ENCODE peak calls at places on chromosomes 7 and 10, in nine cellular contexts. J is psoas muscle, O is cardiac fibroblast, F is GM06990, V is brain microvascular endothelial cell, Y is BJ, N is fibroblast of villous mesenchyme, X is HL-60, M is suprapubic skin. P is an unnamed sample.
A peak's percentile ranks its signal among the peaks of the same experiment; 100 is the strongest.

GRCh38 chr7:151245360-151246160 is 2.9 kb downstream of the SMARCD3 start:
- DNase-seq in X (no peak), Y (no peak), V (no peak), O (peak; percentile 33), F (peak; percentile 54), J (peak; percentile 57), M (no peak), N (peak; percentile 35), P (no peak)

GRCh38 chr7:2099036-2099957 is 133.4 kb downstream of the MAD1L1 start:
- DNase-seq in F (peak; percentile 57), N (no peak), V (no peak), M (no peak), J (no peak), X (no peak), O (peak; percentile 29), Y (no peak), P (peak; percentile 65)

GRCh38 chr7:86733783-86734182 is 90.1 kb downstream of the GRM3 start:
- DNase-seq in M (no peak), N (no peak), Y (no peak), V (peak; percentile 63), X (no peak), F (no peak), O (no peak), J (no peak), P (peak; percentile 9)

GRCh38 chr10:132787253-132788179 is 1.6 kb upstream of the NKX6-2 start:
- DNase-seq in V (no peak), O (no peak), J (no peak), M (no peak), X (no peak), N (peak; percentile 6), F (no peak), Y (no peak), P (no peak)

GRCh38 chr10:45076847-45077246 is 76.1 kb downstream of the ZNF22 start:
- DNase-seq in M (no peak), Y (no peak), F (no peak), J (no peak), N (no peak), O (no peak), X (no peak), V (no peak), P (no peak)

GRCh38 chr7:137449016-137449415 is 105.5 kb upstream of the PTN start:
- DNase-seq in O (no peak), J (no peak), Y (no peak), X (no peak), F (no peak), V (no peak), N (no peak), M (no peak), P (no peak)

GRCh38 chr10:43000021-43000411 is 76.9 kb upstream of the RET start:
- DNase-seq in Y (no peak), F (no peak), O (no peak), X (no peak), M (no peak), N (no peak), V (no peak), J (no peak), P (no peak)

GRCh38 chr7:22587322-22587721 is 87.3 kb upstream of the STEAP1B start:
- DNase-seq in N (peak; percentile 74), V (no peak), F (peak; percentile 48), X (peak; percentile 45), Y (no peak), M (no peak), J (no peak), O (peak; percentile 71), P (peak; percentile 88)

GRCh38 chr7:46522354-46522906 is 601.4 kb upstream of the IGFBP3 start:
- DNase-seq in V (no peak), Y (no peak), N (no peak), F (no peak), M (no peak), X (no peak), O (no peak), J (no peak), P (no peak)

GRCh38 chr7:79241288-79242055 is 212.0 kb downstream of the MAGI2 start:
- DNase-seq in Y (peak; percentile 71), X (no peak), N (peak; percentile 85), F (no peak), V (peak; percentile 35), O (peak; percentile 69), M (no peak), J (no peak), P (peak; percentile 85)

GRCh38 chr10:103396789-103397087 is 312 bp downstream of the PDCD11 start:
- DNase-seq in M (no peak), N (no peak), Y (no peak), F (no peak), X (no peak), V (no peak), J (no peak), O (peak; percentile 2), P (no peak)
- TF ChIP-seq CTCF in M (no peak), N (no peak), Y (no peak), F (no peak), X (no peak), V (no peak), J (no peak), O (no peak), P (no peak)

GRCh38 chr10:101216207-101216607 is 13.1 kb downstream of the LBX1 start:
- DNase-seq in N (no peak), J (no peak), F (no peak), V (no peak), Y (no peak), M (no peak), O (no peak), X (no peak), P (no peak)

GRCh38 chr10:101215397-101216206 is 13.7 kb downstream of the LBX1 start:
- DNase-seq in Y (no peak), O (no peak), J (no peak), N (no peak), V (no peak), M (no peak), X (no peak), F (no peak), P (no peak)

GRCh38 chr10:101217450-101218281 is 11.6 kb downstream of the LBX1 start:
- DNase-seq in M (no peak), Y (no peak), N (peak; percentile 31), J (no peak), F (no peak), O (peak; percentile 37), X (peak; percentile 18), V (no peak), P (peak; percentile 22)

GRCh38 chr10:101218423-101219136 is 10.7 kb downstream of the LBX1 start:
- DNase-seq in O (no peak), F (no peak), J (no peak), N (no peak), Y (no peak), V (no peak), X (no peak), M (no peak), P (no peak)

DNA sequence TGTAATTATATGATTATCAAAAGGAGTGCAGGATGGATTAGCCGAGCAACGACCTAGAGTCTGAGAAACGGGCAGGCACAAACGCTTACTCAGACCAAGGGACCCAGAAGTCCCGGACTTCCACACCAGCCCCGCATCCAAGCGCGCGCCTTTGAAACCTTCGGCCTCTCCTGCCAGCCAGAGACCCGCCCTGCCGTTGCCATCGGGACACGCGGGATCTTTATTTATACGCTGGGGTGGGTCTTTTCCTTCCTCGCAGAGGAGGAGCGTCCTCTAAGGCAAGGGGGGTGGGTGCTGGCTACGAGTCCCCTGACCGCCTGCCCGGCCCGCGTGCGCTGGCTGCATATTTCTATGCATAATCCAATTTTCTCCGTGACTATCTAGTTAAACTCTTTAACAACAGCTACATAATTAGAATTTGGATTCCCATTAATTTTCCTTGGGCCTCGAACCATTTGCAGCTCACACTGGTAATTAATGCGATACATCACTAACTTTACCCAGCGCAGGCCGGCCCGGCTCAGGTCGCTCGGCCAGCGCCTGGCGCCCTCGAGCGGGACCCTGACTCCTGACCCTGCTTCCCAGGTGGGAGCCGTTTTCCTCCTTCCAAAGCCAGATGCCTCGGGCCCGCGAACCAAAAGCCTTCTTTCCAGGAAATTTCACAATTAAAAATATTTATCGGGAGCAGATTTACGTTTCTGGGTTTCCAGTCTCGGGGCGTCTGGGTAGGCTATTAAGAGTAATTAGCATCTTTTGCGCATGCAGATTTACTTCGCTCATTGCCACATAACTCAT is 12.4 kb downstream of the LBX1 start:
- DNase-seq in O (no peak), N (no peak), J (no peak), V (no peak), M (no peak), Y (no peak), X (no peak), F (no peak), P (no peak)
- H3K4me3 ChIP-seq in O (no peak overlapping the region), N (no peak overlapping the region), J (no peak overlapping the region), V (no peak overlapping the region), M (no peak overlapping the region), Y (no peak overlapping the region), X (no peak overlapping the region), F (no peak overlapping the region), P (no peak overlapping the region)

GRCh38 chr7:116862234-116863167 is at the start of gene CAPZA2:
- DNase-seq in X (peak; percentile 88), M (peak; percentile 91), J (peak; percentile 96), V (peak; percentile 77), F (peak; percentile 95), Y (peak; percentile 40), O (peak; percentile 94), N (peak; percentile 91), P (peak; percentile 89)
- TF ChIP-seq CTCF in X (no peak), M (peak; percentile 89), J (peak; percentile 62), V (peak; percentile 37), F (no peak), Y (peak; percentile 26), O (no peak), N (peak; percentile 33), P (peak; percentile 22)

DNA sequence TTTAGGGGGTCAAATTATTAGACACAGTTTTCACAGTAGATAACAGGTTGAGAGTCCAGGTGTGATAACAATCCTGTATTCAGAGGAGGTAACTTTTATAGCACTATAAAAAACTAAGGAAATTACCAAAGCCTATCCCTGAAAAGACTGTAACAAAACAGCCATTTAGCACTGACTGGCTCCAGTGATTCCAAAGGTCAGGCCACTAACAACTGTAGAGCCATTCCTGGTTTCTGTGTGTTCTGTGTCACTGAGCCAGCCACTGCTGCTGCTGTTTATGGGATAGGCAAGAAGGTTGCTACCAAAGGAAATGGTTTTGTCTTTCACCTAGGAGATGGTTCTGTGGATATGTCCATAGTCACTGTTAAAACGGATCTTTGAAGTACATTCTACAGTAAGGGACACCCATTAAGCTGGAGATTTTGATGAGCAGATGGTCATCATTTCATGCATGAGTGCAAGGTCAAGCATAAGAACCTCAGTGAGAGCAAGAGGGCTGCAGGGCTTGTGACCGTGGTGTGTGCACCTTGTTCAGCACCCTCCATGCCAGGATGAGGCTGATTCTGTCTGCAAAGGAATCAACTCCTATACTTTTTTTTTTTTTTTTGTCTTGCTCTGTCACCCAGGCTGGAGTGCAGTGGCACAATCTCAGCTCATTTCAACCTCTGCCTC is 17.5 kb downstream of the PDSS1 start:
- DNase-seq in M (no peak), F (no peak), Y (no peak), X (no peak), J (no peak), O (no peak), N (no peak), V (no peak), P (no peak)
- H3K4me3 ChIP-seq in M (no peak overlapping the region), F (no peak overlapping the region), Y (no peak overlapping the region), X (no peak overlapping the region), J (no peak overlapping the region), O (no peak overlapping the region), N (no peak overlapping the region), V (no peak overlapping the region), P (no peak overlapping the region)